ENCODE peak calls at places on chromosomes 12 and 14, in five cellular contexts. W is A549, U is GM12878, M is K562, X is HepG2. P is an unnamed sample.
A peak's percentile ranks its signal among the peaks of the same experiment; 100 is the strongest.

GRCh38 chr14:98633380-98633779 is 638.6 kb downstream of the BCL11B start:
- DNase-seq in W (no peak), U (no peak), M (no peak), X (peak; percentile 7), P (no peak)

GRCh38 chr12:53530920-53531319 is 23.6 kb upstream of the NPFF start:
- DNase-seq in W (no peak), U (no peak), M (no peak), X (no peak), P (no peak)

GRCh38 chr12:1552978-1553471 is 41.4 kb downstream of the FBXL14 start:
- DNase-seq in W (no peak), U (no peak), M (no peak), X (no peak), P (no peak)

GRCh38 chr12:110998165-110998564 is 77.8 kb upstream of the MYL2 start:
- DNase-seq in W (no peak), U (no peak), M (no peak), X (no peak), P (no peak)

GRCh38 chr12:26318661-26319068 is 123.3 kb downstream of the SSPN start:
- DNase-seq in W (no peak), U (no peak), M (peak; percentile 33), X (peak; percentile 73), P (no peak)

GRCh38 chr12:86373813-86374212 is 117.6 kb upstream of the MGAT4C start:
- DNase-seq in W (no peak), U (no peak), M (no peak), X (no peak), P (no peak)

GRCh38 chr14:93717222-93717967 is 70.9 kb downstream of the PRIMA1 start:
- DNase-seq in W (no peak), U (no peak), M (no peak), X (no peak), P (no peak)

GRCh38 chr12:49389092-49389703 is 21.9 kb downstream of the SPATS2 start:
- DNase-seq in W (no peak), U (no peak), M (no peak), X (no peak), P (peak; percentile 96)

GRCh38 chr12:109393437-109394345 is 46.0 kb downstream of the MYO1H start:
- DNase-seq in W (peak; percentile 80), U (no peak), M (peak; percentile 75), X (peak; percentile 35), P (peak; percentile 77)

GRCh38 chr12:80943345-80943744 is 5.6 kb upstream of the LIN7A start:
- DNase-seq in W (no peak), U (no peak), M (no peak), X (peak; percentile 21), P (no peak)

GRCh38 chr14:64438181-64438839 is 27.0 kb upstream of the AKAP5 start:
- DNase-seq in W (peak; percentile 67), U (no peak), M (no peak), X (no peak), P (no peak)

GRCh38 chr14:97491697-97492096 is 694.5 kb downstream of the VRK1 start:
- DNase-seq in W (no peak), U (no peak), M (no peak), X (no peak), P (no peak)

GRCh38 chr14:73680821-73681220 is 33.4 kb downstream of the PNMA1 start:
- DNase-seq in W (no peak), U (no peak), M (no peak), X (no peak), P (no peak)

GRCh38 chr12:27304856-27305255 is 27.8 kb upstream of the BMAL2 start:
- DNase-seq in W (no peak), U (no peak), M (no peak), X (no peak), P (no peak)

GRCh38 chr14:55129428-55130193 is 559 bp downstream of the LGALS3 start:
- DNase-seq in W (peak; percentile 82), U (no peak), M (peak; percentile 17), X (peak; percentile 29), P (peak; percentile 72)

GRCh38 chr12:25769076-25769945 is 189.2 kb upstream of the RASSF8 start:
- DNase-seq in W (peak; percentile 28), U (no peak), M (no peak), X (no peak), P (no peak)

GRCh38 chr12:117662620-117663395 is 301.4 kb upstream of the NOS1 start:
- DNase-seq in W (no peak), U (no peak), M (no peak), X (no peak), P (no peak)

GRCh38 chr12:6312529-6313325 is 2.2 kb downstream of the PLEKHG6 start:
- DNase-seq in W (no peak), U (peak; percentile 94), M (peak; percentile 24), X (no peak), P (peak; percentile 68)

GRCh38 chr14:88911811-88912210 is 87.4 kb downstream of the TTC8 start:
- DNase-seq in W (no peak), U (no peak), M (no peak), X (no peak), P (no peak)

GRCh38 chr12:58143498-58143897 is 202.1 kb downstream of the ATP23 start:
- DNase-seq in W (no peak), U (no peak), M (no peak), X (no peak), P (no peak)

GRCh38 chr12:68641138-68641537 is 30.4 kb downstream of the RAP1B start:
- DNase-seq in W (no peak), U (peak; percentile 72), M (no peak), X (no peak), P (no peak)

GRCh38 chr14:37122919-37123639 is 49.3 kb downstream of the SLC25A21 start:
- DNase-seq in W (no peak), U (no peak), M (no peak), X (no peak), P (no peak)

GRCh38 chr12:123041811-123042655 is 61.6 kb downstream of the ARL6IP4 start:
- DNase-seq in W (no peak), U (no peak), M (no peak), X (no peak), P (no peak)

GRCh38 chr14:79552778-79553177 is 658.5 kb downstream of the DIO2 start:
- DNase-seq in W (no peak), U (no peak), M (no peak), X (no peak), P (peak; percentile 58)

GRCh38 chr12:121578230-121579189 is 2.3 kb downstream of the KDM2B start:
- DNase-seq in W (no peak), U (no peak), M (no peak), X (no peak), P (peak; percentile 69)

GRCh38 chr12:77152623-77153193 is 87.3 kb upstream of the E2F7 start:
- DNase-seq in W (no peak), U (no peak), M (no peak), X (peak; percentile 5), P (peak; percentile 79)

GRCh38 chr12:97713972-97714588 is 251.5 kb downstream of the RMST start:
- DNase-seq in W (no peak), U (no peak), M (no peak), X (no peak), P (no peak)

GRCh38 chr12:124675881-124676688 is 108.7 kb upstream of the NCOR2 start:
- DNase-seq in W (no peak), U (no peak), M (no peak), X (no peak), P (no peak)

GRCh38 chr12:119283315-119283714 is 51.2 kb upstream of the CCDC60 start:
- DNase-seq in W (no peak), U (no peak), M (no peak), X (no peak), P (no peak)

GRCh38 chr14:100065942-100066574 is 836 bp downstream of the EVL start:
- DNase-seq in W (no peak), U (peak; percentile 94), M (no peak), X (no peak), P (no peak)

GRCh38 chr12:89172224-89172623 is 180.1 kb downstream of the DUSP6 start:
- DNase-seq in W (no peak), U (no peak), M (no peak), X (no peak), P (no peak)

GRCh38 chr12:89167986-89168385 is 184.3 kb downstream of the DUSP6 start:
- DNase-seq in W (no peak), U (no peak), M (no peak), X (no peak), P (no peak)

GRCh38 chr12:89177802-89178201 is 174.5 kb downstream of the DUSP6 start:
- DNase-seq in W (no peak), U (no peak), M (no peak), X (no peak), P (no peak)

DNA sequence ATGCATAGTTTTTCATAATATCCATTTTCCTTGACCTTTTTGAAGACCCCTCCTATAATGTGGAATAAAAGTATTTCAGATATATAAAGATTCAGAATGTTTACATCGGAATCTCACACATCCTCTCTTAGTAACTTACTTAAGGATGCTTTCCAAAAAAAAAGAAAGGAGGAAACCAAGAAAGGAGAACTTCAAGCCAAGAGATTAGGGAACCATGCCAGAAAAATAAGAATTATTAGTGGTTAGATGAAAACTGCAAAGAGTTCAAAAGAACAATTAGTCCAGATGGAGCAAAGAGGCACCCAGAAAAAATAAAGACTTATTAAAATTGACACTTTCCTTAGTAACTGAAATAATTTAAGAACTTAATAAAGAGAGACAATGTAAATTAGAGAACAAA is 179.2 kb downstream of the DUSP6 start:
- DNase-seq in W (no peak), U (no peak), M (no peak), X (no peak), P (no peak)
- TF ChIP-seq JUNB in W (no peak), U (no peak), M (no peak), X (no peak), P (no peak)

GRCh38 chr14:22474730-22475351 is 114.2 kb downstream of the DAD1 start:
- DNase-seq in W (no peak), U (no peak), M (no peak), X (no peak), P (no peak)

GRCh38 chr14:22469541-22470303 is 119.3 kb downstream of the DAD1 start:
- DNase-seq in W (no peak), U (no peak), M (no peak), X (no peak), P (no peak)

GRCh38 chr14:22472935-22473854 is 115.8 kb downstream of the DAD1 start:
- DNase-seq in W (peak; percentile 21), U (no peak), M (peak; percentile 12), X (peak; percentile 56), P (peak; percentile 82)

GRCh38 chr14:22472466-22472865 is 116.6 kb downstream of the DAD1 start:
- DNase-seq in W (no peak), U (no peak), M (no peak), X (no peak), P (no peak)

GRCh38 chr14:22471545-22472121 is 117.4 kb downstream of the DAD1 start:
- DNase-seq in W (peak; percentile 32), U (no peak), M (peak; percentile 61), X (peak; percentile 55), P (peak; percentile 73)
- TF ChIP-seq JUNB in W (no peak), U (no peak), M (no peak), X (no peak), P (no peak)

DNA sequence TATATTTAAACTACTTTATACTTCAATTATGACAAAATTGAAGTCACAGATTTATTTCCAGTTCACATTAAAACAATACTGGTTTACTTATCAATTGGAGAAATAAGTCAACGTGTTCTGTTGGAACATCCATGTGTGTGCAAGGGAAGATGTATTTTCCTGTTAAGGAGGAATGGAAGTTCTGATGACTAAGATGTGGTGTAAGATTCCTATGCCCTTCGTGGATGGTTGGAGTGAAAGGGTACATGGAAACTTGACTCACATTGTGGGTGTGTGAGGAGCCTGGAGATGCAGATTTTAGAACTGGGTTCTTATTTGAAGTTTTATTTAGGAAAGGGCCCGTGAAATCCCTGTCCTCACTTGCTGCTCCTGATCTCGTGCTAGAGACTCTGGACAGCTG is 95.3 kb downstream of the CATSPERB start:
- DNase-seq in W (no peak), U (no peak), M (no peak), X (no peak), P (no peak)
- TF ChIP-seq JUNB in W (no peak), U (no peak), M (no peak), X (no peak), P (no peak)

GRCh38 chr12:31929140-31929526 is 30.1 kb upstream of the RESF1 start:
- DNase-seq in W (no peak), U (no peak), M (no peak), X (no peak), P (no peak)
- TF ChIP-seq JUNB in W (no peak), U (no peak), M (no peak), X (no peak), P (no peak)